ENCODE peak calls at places on chromosomes 11 and 22, in ten cellular contexts. One of them, this sample, is unnamed.
A peak's percentile ranks its signal among the peaks of the same experiment; 100 is the strongest.

GRCh38 chr11:72951193-72951592 is 137.0 kb downstream of the ATG16L2 start:
- DNase-seq in ureter: no peak
- DNase-seq in activated T-cell treated with anti-CD3 and anti-CD28 coated beads for 1 hour: no peak
- DNase-seq in iPS DF 19.7: no peak
- DNase-seq in myocyte: no peak
- DNase-seq in cardiac muscle cell: no peak
- DNase-seq in T-helper 2 cell: no peak
- DNase-seq in GM12864: no peak
- DNase-seq in fibroblast of the conjunctiva: peak; percentile 32
- DNase-seq in lower leg skin: no peak
- DNase-seq in this sample: no peak

GRCh38 chr11:118227865-118228785 is 3.3 kb upstream of the JAML start:
- DNase-seq in ureter: no peak
- DNase-seq in activated T-cell treated with anti-CD3 and anti-CD28 coated beads for 1 hour: no peak
- DNase-seq in iPS DF 19.7: no peak
- DNase-seq in myocyte: no peak
- DNase-seq in cardiac muscle cell: no peak
- DNase-seq in T-helper 2 cell: no peak
- DNase-seq in GM12864: peak; percentile 59
- DNase-seq in fibroblast of the conjunctiva: no peak
- DNase-seq in lower leg skin: no peak
- DNase-seq in this sample: no peak

GRCh38 chr11:11230802-11231562 is 122.1 kb downstream of the CSNK2A3 start:
- DNase-seq in ureter: no peak
- DNase-seq in activated T-cell treated with anti-CD3 and anti-CD28 coated beads for 1 hour: no peak
- DNase-seq in iPS DF 19.7: no peak
- DNase-seq in myocyte: peak; percentile 4
- DNase-seq in cardiac muscle cell: peak; percentile 50
- DNase-seq in T-helper 2 cell: no peak
- DNase-seq in GM12864: no peak
- DNase-seq in fibroblast of the conjunctiva: no peak
- DNase-seq in lower leg skin: peak; percentile 26
- DNase-seq in this sample: no peak

GRCh38 chr11:46850829-46851380 is 4.8 kb upstream of the CKAP5 start:
- DNase-seq in ureter: no peak
- DNase-seq in activated T-cell treated with anti-CD3 and anti-CD28 coated beads for 1 hour: no peak
- DNase-seq in iPS DF 19.7: no peak
- DNase-seq in myocyte: no peak
- DNase-seq in cardiac muscle cell: no peak
- DNase-seq in T-helper 2 cell: no peak
- DNase-seq in GM12864: no peak
- DNase-seq in fibroblast of the conjunctiva: no peak
- DNase-seq in lower leg skin: no peak
- DNase-seq in this sample: no peak

GRCh38 chr11:125100136-125100535 is 11.3 kb downstream of the TMEM218 start:
- DNase-seq in ureter: no peak
- DNase-seq in activated T-cell treated with anti-CD3 and anti-CD28 coated beads for 1 hour: no peak
- DNase-seq in iPS DF 19.7: no peak
- DNase-seq in myocyte: no peak
- DNase-seq in cardiac muscle cell: no peak
- DNase-seq in T-helper 2 cell: no peak
- DNase-seq in GM12864: no peak
- DNase-seq in fibroblast of the conjunctiva: no peak
- DNase-seq in lower leg skin: no peak
- DNase-seq in this sample: no peak

GRCh38 chr22:37803636-37804371 is 3.9 kb upstream of the GCAT start:
- DNase-seq in ureter: no peak
- DNase-seq in activated T-cell treated with anti-CD3 and anti-CD28 coated beads for 1 hour: no peak
- DNase-seq in iPS DF 19.7: no peak
- DNase-seq in myocyte: no peak
- DNase-seq in cardiac muscle cell: no peak
- DNase-seq in T-helper 2 cell: no peak
- DNase-seq in GM12864: no peak
- DNase-seq in fibroblast of the conjunctiva: no peak
- DNase-seq in lower leg skin: peak; percentile 88
- DNase-seq in this sample: peak; percentile 38

GRCh38 chr22:34993548-34993947 is 72.4 kb upstream of the ISX start:
- DNase-seq in ureter: no peak
- DNase-seq in activated T-cell treated with anti-CD3 and anti-CD28 coated beads for 1 hour: no peak
- DNase-seq in iPS DF 19.7: no peak
- DNase-seq in myocyte: no peak
- DNase-seq in cardiac muscle cell: no peak
- DNase-seq in T-helper 2 cell: no peak
- DNase-seq in GM12864: no peak
- DNase-seq in fibroblast of the conjunctiva: no peak
- DNase-seq in lower leg skin: no peak
- DNase-seq in this sample: no peak

GRCh38 chr11:67138922-67139321 is 19.9 kb downstream of the KDM2A start:
- DNase-seq in ureter: no peak
- DNase-seq in activated T-cell treated with anti-CD3 and anti-CD28 coated beads for 1 hour: no peak
- DNase-seq in iPS DF 19.7: no peak
- DNase-seq in myocyte: no peak
- DNase-seq in cardiac muscle cell: no peak
- DNase-seq in T-helper 2 cell: no peak
- DNase-seq in GM12864: no peak
- DNase-seq in fibroblast of the conjunctiva: no peak
- DNase-seq in lower leg skin: no peak
- DNase-seq in this sample: no peak

GRCh38 chr22:46067159-46068111 is 82.9 kb upstream of the PPARA start:
- DNase-seq in ureter: no peak
- DNase-seq in activated T-cell treated with anti-CD3 and anti-CD28 coated beads for 1 hour: no peak
- DNase-seq in iPS DF 19.7: no peak
- DNase-seq in myocyte: peak; percentile 69
- DNase-seq in cardiac muscle cell: no peak
- DNase-seq in T-helper 2 cell: no peak
- DNase-seq in GM12864: no peak
- DNase-seq in fibroblast of the conjunctiva: no peak
- DNase-seq in lower leg skin: peak; percentile 78
- DNase-seq in this sample: no peak

GRCh38 chr11:93633835-93634234 is 27.6 kb upstream of the CEP295 start:
- DNase-seq in ureter: no peak
- DNase-seq in activated T-cell treated with anti-CD3 and anti-CD28 coated beads for 1 hour: no peak
- DNase-seq in iPS DF 19.7: no peak
- DNase-seq in myocyte: no peak
- DNase-seq in cardiac muscle cell: no peak
- DNase-seq in T-helper 2 cell: no peak
- DNase-seq in GM12864: no peak
- DNase-seq in fibroblast of the conjunctiva: no peak
- DNase-seq in lower leg skin: no peak
- DNase-seq in this sample: no peak

GRCh38 chr22:39643311-39644083 is 72.9 kb downstream of the CACNA1I start:
- DNase-seq in ureter: no peak
- DNase-seq in activated T-cell treated with anti-CD3 and anti-CD28 coated beads for 1 hour: no peak
- DNase-seq in iPS DF 19.7: no peak
- DNase-seq in myocyte: no peak
- DNase-seq in cardiac muscle cell: no peak
- DNase-seq in T-helper 2 cell: no peak
- DNase-seq in GM12864: no peak
- DNase-seq in fibroblast of the conjunctiva: no peak
- DNase-seq in lower leg skin: no peak
- DNase-seq in this sample: no peak

GRCh38 chr11:118212781-118213565 is 11.8 kb downstream of the JAML start:
- DNase-seq in ureter: no peak
- DNase-seq in activated T-cell treated with anti-CD3 and anti-CD28 coated beads for 1 hour: no peak
- DNase-seq in iPS DF 19.7: no peak
- DNase-seq in myocyte: no peak
- DNase-seq in cardiac muscle cell: no peak
- DNase-seq in T-helper 2 cell: no peak
- DNase-seq in GM12864: no peak
- DNase-seq in fibroblast of the conjunctiva: no peak
- DNase-seq in lower leg skin: no peak
- DNase-seq in this sample: no peak

GRCh38 chr11:66548774-66549630 is 2.3 kb downstream of the ACTN3 start:
- DNase-seq in ureter: no peak
- DNase-seq in activated T-cell treated with anti-CD3 and anti-CD28 coated beads for 1 hour: no peak
- DNase-seq in iPS DF 19.7: no peak
- DNase-seq in myocyte: peak; percentile 50
- DNase-seq in cardiac muscle cell: no peak
- DNase-seq in T-helper 2 cell: no peak
- DNase-seq in GM12864: no peak
- DNase-seq in fibroblast of the conjunctiva: no peak
- DNase-seq in lower leg skin: no peak
- DNase-seq in this sample: no peak

GRCh38 chr22:49783036-49783746 is 44.5 kb downstream of the BRD1 start:
- DNase-seq in ureter: no peak
- DNase-seq in activated T-cell treated with anti-CD3 and anti-CD28 coated beads for 1 hour: no peak
- DNase-seq in iPS DF 19.7: no peak
- DNase-seq in myocyte: no peak
- DNase-seq in cardiac muscle cell: no peak
- DNase-seq in T-helper 2 cell: no peak
- DNase-seq in GM12864: no peak
- DNase-seq in fibroblast of the conjunctiva: no peak
- DNase-seq in lower leg skin: no peak
- DNase-seq in this sample: no peak

GRCh38 chr11:88231894-88232482 is 56.7 kb upstream of the RAB38 start:
- DNase-seq in ureter: no peak
- DNase-seq in activated T-cell treated with anti-CD3 and anti-CD28 coated beads for 1 hour: no peak
- DNase-seq in iPS DF 19.7: peak; percentile 9
- DNase-seq in myocyte: peak; percentile 53
- DNase-seq in cardiac muscle cell: peak; percentile 52
- DNase-seq in T-helper 2 cell: no peak
- DNase-seq in GM12864: peak; percentile 4
- DNase-seq in fibroblast of the conjunctiva: peak; percentile 24
- DNase-seq in lower leg skin: no peak
- DNase-seq in this sample: no peak

GRCh38 chr11:47514825-47515647 is 37.9 kb downstream of the CELF1 start:
- DNase-seq in ureter: no peak
- DNase-seq in activated T-cell treated with anti-CD3 and anti-CD28 coated beads for 1 hour: no peak
- DNase-seq in iPS DF 19.7: no peak
- DNase-seq in myocyte: peak; percentile 84
- DNase-seq in cardiac muscle cell: no peak
- DNase-seq in T-helper 2 cell: peak; percentile 31
- DNase-seq in GM12864: peak; percentile 58
- DNase-seq in fibroblast of the conjunctiva: peak; percentile 65
- DNase-seq in lower leg skin: no peak
- DNase-seq in this sample: no peak

GRCh38 chr11:67419330-67420049 is 4.0 kb downstream of the CARNS1 start:
- DNase-seq in ureter: no peak
- DNase-seq in activated T-cell treated with anti-CD3 and anti-CD28 coated beads for 1 hour: no peak
- DNase-seq in iPS DF 19.7: no peak
- DNase-seq in myocyte: no peak
- DNase-seq in cardiac muscle cell: no peak
- DNase-seq in T-helper 2 cell: no peak
- DNase-seq in GM12864: no peak
- DNase-seq in fibroblast of the conjunctiva: no peak
- DNase-seq in lower leg skin: no peak
- DNase-seq in this sample: no peak

GRCh38 chr11:74492974-74493815 is at the start of gene LIPT2:
- DNase-seq in ureter: peak; percentile 97
- DNase-seq in activated T-cell treated with anti-CD3 and anti-CD28 coated beads for 1 hour: peak; percentile 96
- DNase-seq in iPS DF 19.7: peak; percentile 88
- DNase-seq in myocyte: peak; percentile 97
- DNase-seq in cardiac muscle cell: peak; percentile 98
- DNase-seq in T-helper 2 cell: peak; percentile 95
- DNase-seq in GM12864: peak; percentile 95
- DNase-seq in fibroblast of the conjunctiva: peak; percentile 96
- DNase-seq in lower leg skin: peak; percentile 99
- DNase-seq in this sample: peak; percentile 98

GRCh38 chr11:8258771-8259170 is 4.9 kb downstream of the LMO1 start:
- DNase-seq in ureter: no peak
- DNase-seq in activated T-cell treated with anti-CD3 and anti-CD28 coated beads for 1 hour: no peak
- DNase-seq in iPS DF 19.7: no peak
- DNase-seq in myocyte: no peak
- DNase-seq in cardiac muscle cell: no peak
- DNase-seq in T-helper 2 cell: no peak
- DNase-seq in GM12864: no peak
- DNase-seq in fibroblast of the conjunctiva: no peak
- DNase-seq in lower leg skin: peak; percentile 81
- DNase-seq in this sample: no peak

GRCh38 chr11:45245237-45246045 is 40.7 kb downstream of the SYT13 start:
- DNase-seq in ureter: no peak
- DNase-seq in activated T-cell treated with anti-CD3 and anti-CD28 coated beads for 1 hour: no peak
- DNase-seq in iPS DF 19.7: no peak
- DNase-seq in myocyte: no peak
- DNase-seq in cardiac muscle cell: no peak
- DNase-seq in T-helper 2 cell: no peak
- DNase-seq in GM12864: no peak
- DNase-seq in fibroblast of the conjunctiva: no peak
- DNase-seq in lower leg skin: no peak
- DNase-seq in this sample: no peak

GRCh38 chr11:118924591-118925585 is 838 bp downstream of the BCL9L start:
- DNase-seq in ureter: peak; percentile 61
- DNase-seq in activated T-cell treated with anti-CD3 and anti-CD28 coated beads for 1 hour: no peak
- DNase-seq in iPS DF 19.7: no peak
- DNase-seq in myocyte: peak; percentile 62
- DNase-seq in cardiac muscle cell: peak; percentile 72
- DNase-seq in T-helper 2 cell: no peak
- DNase-seq in GM12864: no peak
- DNase-seq in fibroblast of the conjunctiva: no peak
- DNase-seq in lower leg skin: peak; percentile 95
- DNase-seq in this sample: no peak

GRCh38 chr11:215581-216037 is 8.1 kb downstream of the RIC8A start:
- DNase-seq in ureter: no peak
- DNase-seq in activated T-cell treated with anti-CD3 and anti-CD28 coated beads for 1 hour: no peak
- DNase-seq in iPS DF 19.7: no peak
- DNase-seq in myocyte: no peak
- DNase-seq in cardiac muscle cell: no peak
- DNase-seq in T-helper 2 cell: no peak
- DNase-seq in GM12864: no peak
- DNase-seq in fibroblast of the conjunctiva: no peak
- DNase-seq in lower leg skin: no peak
- DNase-seq in this sample: no peak

GRCh38 chr22:32265882-32266767 is 11.0 kb upstream of the SLC5A4 start:
- DNase-seq in ureter: peak; percentile 59
- DNase-seq in activated T-cell treated with anti-CD3 and anti-CD28 coated beads for 1 hour: peak; percentile 56
- DNase-seq in iPS DF 19.7: peak; percentile 12
- DNase-seq in myocyte: peak; percentile 84
- DNase-seq in cardiac muscle cell: peak; percentile 81
- DNase-seq in T-helper 2 cell: peak; percentile 64
- DNase-seq in GM12864: peak; percentile 10
- DNase-seq in fibroblast of the conjunctiva: peak; percentile 37
- DNase-seq in lower leg skin: peak; percentile 92
- DNase-seq in this sample: peak; percentile 19

GRCh38 chr11:45892856-45893255 is 7.4 kb downstream of the MAPK8IP1 start:
- DNase-seq in ureter: no peak
- DNase-seq in activated T-cell treated with anti-CD3 and anti-CD28 coated beads for 1 hour: no peak
- DNase-seq in iPS DF 19.7: no peak
- DNase-seq in myocyte: no peak
- DNase-seq in cardiac muscle cell: no peak
- DNase-seq in T-helper 2 cell: no peak
- DNase-seq in GM12864: no peak
- DNase-seq in fibroblast of the conjunctiva: no peak
- DNase-seq in lower leg skin: no peak
- DNase-seq in this sample: no peak